ENCODE peak calls at places on chromosomes 4 and X, in ten cellular contexts. One of them, this sample, is unnamed.

GRCh38 chrX:151153086-151153485 is 23.3 kb upstream of the GPR50 start:
- DNase-seq in transverse colon: no peak
- DNase-seq in nephron progenitor cell: peak
- DNase-seq in epithelial cell of proximal tubule: no peak
- DNase-seq in fibroblast of mammary gland: peak
- DNase-seq in GM12864: no peak
- DNase-seq in suprapubic skin: no peak
- DNase-seq in AG10803: peak
- DNase-seq in lower leg skin: no peak
- DNase-seq in cardiac fibroblast: peak
- DNase-seq in this sample: no peak

GRCh38 chr4:5780831-5781480 is 70.0 kb downstream of the EVC start:
- DNase-seq in cardiac fibroblast: peak
- DNase-seq in AG10803: peak
- DNase-seq in nephron progenitor cell: no peak
- DNase-seq in suprapubic skin: no peak
- DNase-seq in transverse colon: no peak
- DNase-seq in lower leg skin: peak
- DNase-seq in fibroblast of mammary gland: peak
- DNase-seq in epithelial cell of proximal tubule: no peak
- DNase-seq in GM12864: no peak
- DNase-seq in this sample: no peak

GRCh38 chr4:2095236-2096072 is 36.3 kb downstream of the NAT8L start:
- DNase-seq in suprapubic skin: no peak
- DNase-seq in epithelial cell of proximal tubule: no peak
- DNase-seq in fibroblast of mammary gland: no peak
- DNase-seq in transverse colon: no peak
- DNase-seq in GM12864: no peak
- DNase-seq in lower leg skin: peak
- DNase-seq in nephron progenitor cell: no peak
- DNase-seq in AG10803: no peak
- DNase-seq in cardiac fibroblast: no peak
- DNase-seq in this sample: no peak

GRCh38 chr4:141133146-141134006 is at the start of gene RNF150:
- DNase-seq in AG10803: peak
- DNase-seq in fibroblast of mammary gland: peak
- DNase-seq in lower leg skin: peak
- DNase-seq in cardiac fibroblast: peak
- DNase-seq in suprapubic skin: peak
- DNase-seq in nephron progenitor cell: peak
- DNase-seq in GM12864: peak
- DNase-seq in epithelial cell of proximal tubule: peak
- DNase-seq in transverse colon: peak
- DNase-seq in this sample: peak

GRCh38 chr4:170339522-170339921 is 249.8 kb upstream of the AADAT start:
- DNase-seq in transverse colon: no peak
- DNase-seq in cardiac fibroblast: peak
- DNase-seq in lower leg skin: no peak
- DNase-seq in nephron progenitor cell: no peak
- DNase-seq in GM12864: no peak
- DNase-seq in fibroblast of mammary gland: peak
- DNase-seq in suprapubic skin: no peak
- DNase-seq in epithelial cell of proximal tubule: no peak
- DNase-seq in AG10803: no peak
- DNase-seq in this sample: no peak

GRCh38 chr4:88908003-88908402 is 149.0 kb downstream of the FAM13A start:
- DNase-seq in cardiac fibroblast: peak
- DNase-seq in AG10803: no peak
- DNase-seq in GM12864: no peak
- DNase-seq in fibroblast of mammary gland: peak
- DNase-seq in transverse colon: no peak
- DNase-seq in suprapubic skin: no peak
- DNase-seq in nephron progenitor cell: no peak
- DNase-seq in lower leg skin: no peak
- DNase-seq in epithelial cell of proximal tubule: no peak
- DNase-seq in this sample: no peak

GRCh38 chr4:103075435-103075893 is 1.1 kb downstream of the SLC9B2 start:
- DNase-seq in suprapubic skin: no peak
- DNase-seq in lower leg skin: no peak
- DNase-seq in transverse colon: no peak
- DNase-seq in AG10803: peak
- DNase-seq in epithelial cell of proximal tubule: no peak
- DNase-seq in fibroblast of mammary gland: peak
- DNase-seq in GM12864: no peak
- DNase-seq in cardiac fibroblast: peak
- DNase-seq in nephron progenitor cell: no peak
- DNase-seq in this sample: no peak

GRCh38 chr4:41784191-41784979 is 35.9 kb upstream of the PHOX2B start:
- DNase-seq in nephron progenitor cell: no peak
- DNase-seq in GM12864: no peak
- DNase-seq in fibroblast of mammary gland: no peak
- DNase-seq in lower leg skin: no peak
- DNase-seq in cardiac fibroblast: no peak
- DNase-seq in suprapubic skin: no peak
- DNase-seq in AG10803: no peak
- DNase-seq in transverse colon: no peak
- DNase-seq in epithelial cell of proximal tubule: no peak
- DNase-seq in this sample: no peak

GRCh38 chr4:108693819-108694218 is 43.4 kb downstream of the OSTC start:
- DNase-seq in epithelial cell of proximal tubule: no peak
- DNase-seq in suprapubic skin: no peak
- DNase-seq in cardiac fibroblast: no peak
- DNase-seq in AG10803: peak
- DNase-seq in nephron progenitor cell: no peak
- DNase-seq in GM12864: no peak
- DNase-seq in transverse colon: no peak
- DNase-seq in lower leg skin: no peak
- DNase-seq in fibroblast of mammary gland: peak
- DNase-seq in this sample: no peak

GRCh38 chr4:8221476-8221875 is 22.4 kb downstream of the SH3TC1 start:
- DNase-seq in lower leg skin: no peak
- DNase-seq in cardiac fibroblast: peak
- DNase-seq in GM12864: no peak
- DNase-seq in suprapubic skin: no peak
- DNase-seq in nephron progenitor cell: no peak
- DNase-seq in AG10803: peak
- DNase-seq in transverse colon: no peak
- DNase-seq in epithelial cell of proximal tubule: no peak
- DNase-seq in fibroblast of mammary gland: peak
- DNase-seq in this sample: no peak

GRCh38 chr4:1778642-1779392 is 14.3 kb upstream of the FGFR3 start:
- DNase-seq in fibroblast of mammary gland: no peak
- DNase-seq in transverse colon: no peak
- DNase-seq in AG10803: no peak
- DNase-seq in GM12864: no peak
- DNase-seq in nephron progenitor cell: no peak
- DNase-seq in epithelial cell of proximal tubule: no peak
- DNase-seq in cardiac fibroblast: no peak
- DNase-seq in suprapubic skin: no peak
- DNase-seq in lower leg skin: no peak
- DNase-seq in this sample: no peak

GRCh38 chrX:136767104-136767941 is 13.4 kb downstream of the ARHGEF6 start:
- DNase-seq in AG10803: peak
- DNase-seq in fibroblast of mammary gland: peak
- DNase-seq in transverse colon: peak
- DNase-seq in GM12864: peak
- DNase-seq in lower leg skin: peak
- DNase-seq in cardiac fibroblast: peak
- DNase-seq in nephron progenitor cell: peak
- DNase-seq in suprapubic skin: peak
- DNase-seq in epithelial cell of proximal tubule: no peak
- DNase-seq in this sample: no peak
- TF ChIP-seq CTCF in AG10803: no peak
- TF ChIP-seq CTCF in fibroblast of mammary gland: no peak
- TF ChIP-seq CTCF in transverse colon: peak
- TF ChIP-seq CTCF in GM12864: peak
- TF ChIP-seq CTCF in lower leg skin: no peak
- TF ChIP-seq CTCF in cardiac fibroblast: peak
- TF ChIP-seq CTCF in nephron progenitor cell: no peak
- TF ChIP-seq CTCF in suprapubic skin: peak
- TF ChIP-seq CTCF in epithelial cell of proximal tubule: no peak
- TF ChIP-seq CTCF in this sample: no peak

GRCh38 chrX:30592846-30593245 is 15.3 kb upstream of the TASL start:
- DNase-seq in transverse colon: no peak
- DNase-seq in fibroblast of mammary gland: no peak
- DNase-seq in cardiac fibroblast: no peak
- DNase-seq in epithelial cell of proximal tubule: no peak
- DNase-seq in GM12864: no peak
- DNase-seq in suprapubic skin: no peak
- DNase-seq in AG10803: no peak
- DNase-seq in nephron progenitor cell: no peak
- DNase-seq in lower leg skin: no peak
- DNase-seq in this sample: no peak

GRCh38 chrX:30589146-30589888 is 11.8 kb upstream of the TASL start:
- DNase-seq in nephron progenitor cell: no peak
- DNase-seq in lower leg skin: no peak
- DNase-seq in GM12864: no peak
- DNase-seq in suprapubic skin: no peak
- DNase-seq in fibroblast of mammary gland: no peak
- DNase-seq in cardiac fibroblast: no peak
- DNase-seq in AG10803: no peak
- DNase-seq in epithelial cell of proximal tubule: no peak
- DNase-seq in transverse colon: no peak
- DNase-seq in this sample: no peak

GRCh38 chrX:30590368-30590767 is 12.8 kb upstream of the TASL start:
- DNase-seq in epithelial cell of proximal tubule: no peak
- DNase-seq in suprapubic skin: no peak
- DNase-seq in AG10803: no peak
- DNase-seq in GM12864: no peak
- DNase-seq in fibroblast of mammary gland: no peak
- DNase-seq in cardiac fibroblast: no peak
- DNase-seq in transverse colon: no peak
- DNase-seq in nephron progenitor cell: no peak
- DNase-seq in lower leg skin: no peak
- DNase-seq in this sample: no peak

GRCh38 chrX:30597258-30598012 is 19.9 kb upstream of the TASL start:
- DNase-seq in GM12864: peak
- DNase-seq in lower leg skin: no peak
- DNase-seq in nephron progenitor cell: no peak
- DNase-seq in cardiac fibroblast: no peak
- DNase-seq in fibroblast of mammary gland: no peak
- DNase-seq in AG10803: no peak
- DNase-seq in transverse colon: no peak
- DNase-seq in epithelial cell of proximal tubule: no peak
- DNase-seq in suprapubic skin: no peak
- DNase-seq in this sample: no peak

DNA sequence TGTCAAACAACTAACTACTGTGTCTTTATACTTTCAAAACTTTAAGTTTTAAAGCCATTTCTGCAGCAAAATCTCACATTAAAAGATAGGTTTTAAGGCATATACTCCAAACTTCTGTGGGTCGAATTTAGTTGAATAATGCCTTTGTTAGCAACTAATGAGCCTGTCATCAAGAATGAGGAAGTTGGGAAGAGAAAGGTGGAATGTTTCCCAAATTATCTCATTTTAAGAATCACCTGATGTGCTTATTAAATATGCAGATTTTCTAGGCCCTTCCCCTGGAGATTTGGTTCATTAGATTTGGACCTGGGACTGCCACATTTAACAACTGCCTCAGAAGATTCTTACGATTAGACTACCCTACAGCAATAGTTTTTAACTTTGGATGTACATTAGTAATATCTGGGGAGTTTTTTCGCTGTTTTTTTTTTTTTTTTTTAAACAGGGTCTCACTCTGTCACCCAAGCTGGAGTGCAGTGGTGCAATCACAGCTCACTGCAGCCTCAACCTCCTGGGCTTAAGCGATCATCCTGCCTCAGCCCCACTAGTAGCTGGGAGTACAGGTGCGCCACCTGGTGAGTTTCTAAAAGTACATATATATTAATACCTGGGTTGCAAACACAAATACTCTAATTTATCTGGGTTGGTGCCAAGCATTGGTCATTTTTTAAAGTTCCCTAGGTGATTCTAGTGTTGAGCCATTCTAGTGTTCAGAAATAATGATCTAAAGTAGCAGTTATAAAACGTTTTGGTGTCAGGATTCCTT is 16.1 kb upstream of the TASL start:
- DNase-seq in transverse colon: peak
- DNase-seq in epithelial cell of proximal tubule: no peak
- DNase-seq in fibroblast of mammary gland: no peak
- DNase-seq in suprapubic skin: no peak
- DNase-seq in lower leg skin: no peak
- DNase-seq in cardiac fibroblast: no peak
- DNase-seq in nephron progenitor cell: no peak
- DNase-seq in GM12864: peak
- DNase-seq in AG10803: no peak
- DNase-seq in this sample: no peak
- TF ChIP-seq CTCF in transverse colon: no peak
- TF ChIP-seq CTCF in epithelial cell of proximal tubule: peak
- TF ChIP-seq CTCF in fibroblast of mammary gland: no peak
- TF ChIP-seq CTCF in suprapubic skin: no peak
- TF ChIP-seq CTCF in lower leg skin: no peak
- TF ChIP-seq CTCF in cardiac fibroblast: no peak
- TF ChIP-seq CTCF in nephron progenitor cell: no peak
- TF ChIP-seq CTCF in GM12864: peak
- TF ChIP-seq CTCF in AG10803: no peak
- TF ChIP-seq CTCF in this sample: no peak

DNA sequence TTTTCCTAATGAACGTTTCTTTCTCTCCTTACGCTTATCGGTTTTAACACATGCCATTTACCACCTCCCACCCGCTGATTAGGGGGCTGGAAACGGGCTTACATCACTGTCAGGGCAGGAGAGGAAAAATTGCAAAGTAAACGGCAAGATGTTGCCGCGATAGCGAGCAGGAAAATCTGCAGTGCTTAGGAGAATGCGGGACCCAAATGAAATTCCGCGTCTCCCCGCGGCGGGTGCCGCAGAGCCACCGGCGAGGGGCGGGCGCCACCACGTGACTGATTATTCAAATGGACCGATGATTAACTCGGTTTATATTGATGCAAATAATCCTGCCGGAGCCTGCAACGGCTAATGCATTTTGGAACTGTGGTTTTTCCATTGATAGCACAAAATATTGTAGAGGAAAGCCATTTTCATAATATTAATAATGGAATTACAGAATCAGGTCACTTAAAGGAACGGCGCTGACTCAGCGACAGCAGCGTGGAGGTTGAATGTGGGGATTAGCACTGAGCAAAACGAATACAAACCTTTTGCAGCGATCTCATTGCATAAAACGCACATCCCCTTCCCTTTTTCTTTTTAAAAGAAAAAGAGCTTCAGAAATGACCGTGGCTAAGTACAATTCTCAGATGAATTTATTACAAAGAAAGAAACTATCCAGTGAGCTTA is 224.2 kb downstream of the STIM2 start:
- DNase-seq in transverse colon: peak
- DNase-seq in fibroblast of mammary gland: peak
- DNase-seq in lower leg skin: peak
- DNase-seq in nephron progenitor cell: peak
- DNase-seq in GM12864: no peak
- DNase-seq in suprapubic skin: no peak
- DNase-seq in cardiac fibroblast: peak
- DNase-seq in epithelial cell of proximal tubule: no peak
- DNase-seq in AG10803: no peak
- DNase-seq in this sample: peak
- TF ChIP-seq CTCF in transverse colon: no peak
- TF ChIP-seq CTCF in fibroblast of mammary gland: no peak
- TF ChIP-seq CTCF in lower leg skin: no peak
- TF ChIP-seq CTCF in nephron progenitor cell: peak
- TF ChIP-seq CTCF in GM12864: no peak
- TF ChIP-seq CTCF in suprapubic skin: no peak
- TF ChIP-seq CTCF in cardiac fibroblast: no peak
- TF ChIP-seq CTCF in epithelial cell of proximal tubule: no peak
- TF ChIP-seq CTCF in AG10803: no peak
- TF ChIP-seq CTCF in this sample: no peak

GRCh38 chrX:40253770-40254169 is 156.0 kb upstream of the BCOR start:
- DNase-seq in AG10803: no peak
- DNase-seq in nephron progenitor cell: no peak
- DNase-seq in fibroblast of mammary gland: no peak
- DNase-seq in lower leg skin: no peak
- DNase-seq in cardiac fibroblast: no peak
- DNase-seq in suprapubic skin: no peak
- DNase-seq in transverse colon: no peak
- DNase-seq in epithelial cell of proximal tubule: no peak
- DNase-seq in GM12864: no peak
- DNase-seq in this sample: no peak
- TF ChIP-seq CTCF in AG10803: no peak
- TF ChIP-seq CTCF in nephron progenitor cell: no peak
- TF ChIP-seq CTCF in fibroblast of mammary gland: no peak
- TF ChIP-seq CTCF in lower leg skin: no peak
- TF ChIP-seq CTCF in cardiac fibroblast: no peak
- TF ChIP-seq CTCF in suprapubic skin: no peak
- TF ChIP-seq CTCF in transverse colon: no peak
- TF ChIP-seq CTCF in epithelial cell of proximal tubule: no peak
- TF ChIP-seq CTCF in GM12864: peak
- TF ChIP-seq CTCF in this sample: no peak

This sample was measured in omental fat pad.